ENCODE peak calls at places on chromosomes 11 and 22, in eight cellular contexts. One of them, this sample, is unnamed. For H3K9me3, the result is how much of the 10 kb centered on the place peaks cover.

GRCh38 chr11:120136356-120136755 is 1.6 kb downstream of the TRIM29 start:
- DNase-seq in prostate gland: peak
- DNase-seq in sigmoid colon: no peak
- DNase-seq in breast epithelium: no peak
- DNase-seq in spleen: no peak
- DNase-seq in transverse colon: peak
- DNase-seq in suprapubic skin: peak
- DNase-seq in gastrocnemius medialis: no peak
- DNase-seq in this sample: no peak

GRCh38 chr11:43644626-43645299 is 35.8 kb upstream of the HSD17B12 start:
- DNase-seq in prostate gland: no peak
- DNase-seq in sigmoid colon: no peak
- DNase-seq in breast epithelium: no peak
- DNase-seq in spleen: no peak
- DNase-seq in transverse colon: peak
- DNase-seq in suprapubic skin: no peak
- DNase-seq in gastrocnemius medialis: no peak
- DNase-seq in this sample: no peak

GRCh38 chr22:25066861-25067435 is 114.4 kb downstream of the KIAA1671 start:
- DNase-seq in prostate gland: no peak
- DNase-seq in sigmoid colon: no peak
- DNase-seq in breast epithelium: no peak
- DNase-seq in spleen: no peak
- DNase-seq in transverse colon: no peak
- DNase-seq in suprapubic skin: no peak
- DNase-seq in gastrocnemius medialis: no peak
- DNase-seq in this sample: no peak

GRCh38 chr22:32752868-32753520 is 48.5 kb upstream of the TIMP3 start:
- DNase-seq in prostate gland: no peak
- DNase-seq in sigmoid colon: peak
- DNase-seq in breast epithelium: no peak
- DNase-seq in spleen: no peak
- DNase-seq in transverse colon: no peak
- DNase-seq in suprapubic skin: no peak
- DNase-seq in gastrocnemius medialis: peak
- DNase-seq in this sample: peak

GRCh38 chr11:71418643-71419042 is 29.6 kb downstream of the DHCR7 start:
- DNase-seq in prostate gland: no peak
- DNase-seq in sigmoid colon: no peak
- DNase-seq in breast epithelium: no peak
- DNase-seq in spleen: no peak
- DNase-seq in transverse colon: peak
- DNase-seq in suprapubic skin: no peak
- DNase-seq in gastrocnemius medialis: no peak
- DNase-seq in this sample: no peak

GRCh38 chr11:71210861-71211260 is 41.5 kb downstream of the SHANK2 start:
- DNase-seq in prostate gland: no peak
- DNase-seq in sigmoid colon: peak
- DNase-seq in breast epithelium: peak
- DNase-seq in spleen: peak
- DNase-seq in transverse colon: no peak
- DNase-seq in suprapubic skin: peak
- DNase-seq in gastrocnemius medialis: no peak
- DNase-seq in this sample: no peak

GRCh38 chr22:36606114-36606513 is 77.1 kb upstream of the EIF3D start:
- DNase-seq in prostate gland: peak
- DNase-seq in sigmoid colon: no peak
- DNase-seq in breast epithelium: no peak
- DNase-seq in spleen: no peak
- DNase-seq in transverse colon: no peak
- DNase-seq in suprapubic skin: no peak
- DNase-seq in gastrocnemius medialis: no peak
- DNase-seq in this sample: no peak

GRCh38 chr11:116696381-116696941 is 76.3 kb downstream of the BUD13 start:
- DNase-seq in prostate gland: no peak
- DNase-seq in sigmoid colon: peak
- DNase-seq in breast epithelium: peak
- DNase-seq in spleen: peak
- DNase-seq in transverse colon: no peak
- DNase-seq in suprapubic skin: peak
- DNase-seq in gastrocnemius medialis: no peak
- DNase-seq in this sample: peak

GRCh38 chr11:111454561-111455192 is 57.5 kb downstream of the BTG4 start:
- DNase-seq in prostate gland: peak
- DNase-seq in sigmoid colon: no peak
- DNase-seq in breast epithelium: no peak
- DNase-seq in spleen: no peak
- DNase-seq in transverse colon: peak
- DNase-seq in suprapubic skin: no peak
- DNase-seq in gastrocnemius medialis: no peak
- DNase-seq in this sample: no peak

GRCh38 chr11:130175898-130176297 is 16.3 kb downstream of the ST14 start:
- DNase-seq in prostate gland: no peak
- DNase-seq in sigmoid colon: no peak
- DNase-seq in breast epithelium: no peak
- DNase-seq in spleen: no peak
- DNase-seq in transverse colon: no peak
- DNase-seq in suprapubic skin: no peak
- DNase-seq in gastrocnemius medialis: no peak
- DNase-seq in this sample: no peak

GRCh38 chr11:63920126-63920869 is 3.3 kb upstream of the RCOR2 start:
- DNase-seq in prostate gland: no peak
- DNase-seq in sigmoid colon: peak
- DNase-seq in breast epithelium: no peak
- DNase-seq in spleen: no peak
- DNase-seq in transverse colon: peak
- DNase-seq in suprapubic skin: no peak
- DNase-seq in gastrocnemius medialis: peak
- DNase-seq in this sample: no peak

GRCh38 chr11:110176366-110177056 is 83.3 kb downstream of the ZC3H12C start:
- DNase-seq in prostate gland: no peak
- DNase-seq in sigmoid colon: no peak
- DNase-seq in breast epithelium: no peak
- DNase-seq in spleen: peak
- DNase-seq in transverse colon: no peak
- DNase-seq in suprapubic skin: no peak
- DNase-seq in gastrocnemius medialis: no peak
- DNase-seq in this sample: no peak

GRCh38 chr11:78798567-78799170 is 224.0 kb upstream of the NARS2 start:
- DNase-seq in prostate gland: no peak
- DNase-seq in sigmoid colon: peak
- DNase-seq in breast epithelium: peak
- DNase-seq in spleen: peak
- DNase-seq in transverse colon: peak
- DNase-seq in suprapubic skin: peak
- DNase-seq in gastrocnemius medialis: peak
- DNase-seq in this sample: peak

GRCh38 chr11:110984147-110984546 is 261.4 kb upstream of the POU2AF2 start:
- DNase-seq in prostate gland: no peak
- DNase-seq in sigmoid colon: no peak
- DNase-seq in breast epithelium: no peak
- DNase-seq in spleen: no peak
- DNase-seq in transverse colon: no peak
- DNase-seq in suprapubic skin: no peak
- DNase-seq in gastrocnemius medialis: no peak
- DNase-seq in this sample: no peak

GRCh38 chr11:9799901-9800300 is 136.0 kb downstream of the SWAP70 start:
- DNase-seq in prostate gland: no peak
- DNase-seq in sigmoid colon: no peak
- DNase-seq in breast epithelium: no peak
- DNase-seq in spleen: no peak
- DNase-seq in transverse colon: no peak
- DNase-seq in suprapubic skin: no peak
- DNase-seq in gastrocnemius medialis: no peak
- DNase-seq in this sample: no peak

GRCh38 chr22:35966314-35967045 is 62.1 kb downstream of the RBFOX2 start:
- DNase-seq in prostate gland: no peak
- DNase-seq in sigmoid colon: no peak
- DNase-seq in breast epithelium: no peak
- DNase-seq in spleen: no peak
- DNase-seq in transverse colon: no peak
- DNase-seq in suprapubic skin: no peak
- DNase-seq in gastrocnemius medialis: no peak
- DNase-seq in this sample: no peak

DNA sequence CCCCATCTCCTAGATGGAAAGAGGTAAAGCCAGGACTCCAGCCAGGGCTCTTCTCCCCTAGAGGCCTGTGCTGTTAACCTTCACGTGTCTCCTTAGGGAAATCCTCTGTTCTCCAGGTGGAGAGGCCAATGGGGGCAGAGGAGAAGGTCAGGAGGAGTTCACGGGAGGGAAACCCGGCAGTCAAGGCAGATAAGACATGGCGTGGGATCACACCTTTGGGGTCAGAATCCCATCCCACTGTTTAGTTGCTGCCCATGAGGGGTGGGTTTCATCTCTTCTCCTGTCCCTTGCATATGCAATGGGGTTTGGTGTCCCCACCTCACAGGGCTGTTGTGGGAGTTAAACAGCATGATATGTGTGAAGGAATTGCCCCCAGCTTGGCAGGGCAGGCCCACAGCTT is 469.7 kb downstream of the TBC1D22A start:
- DNase-seq in prostate gland: no peak
- DNase-seq in sigmoid colon: no peak
- DNase-seq in breast epithelium: no peak
- DNase-seq in spleen: no peak
- DNase-seq in transverse colon: no peak
- DNase-seq in suprapubic skin: no peak
- DNase-seq in gastrocnemius medialis: no peak
- DNase-seq in this sample: no peak
- H3K9me3 ChIP-seq in prostate gland: under half
- H3K9me3 ChIP-seq in sigmoid colon: under half
- H3K9me3 ChIP-seq in breast epithelium: under half
- H3K9me3 ChIP-seq in spleen: under half
- H3K9me3 ChIP-seq in transverse colon: under half
- H3K9me3 ChIP-seq in suprapubic skin: under half
- H3K9me3 ChIP-seq in gastrocnemius medialis: under half
- H3K9me3 ChIP-seq in this sample: under half

DNA sequence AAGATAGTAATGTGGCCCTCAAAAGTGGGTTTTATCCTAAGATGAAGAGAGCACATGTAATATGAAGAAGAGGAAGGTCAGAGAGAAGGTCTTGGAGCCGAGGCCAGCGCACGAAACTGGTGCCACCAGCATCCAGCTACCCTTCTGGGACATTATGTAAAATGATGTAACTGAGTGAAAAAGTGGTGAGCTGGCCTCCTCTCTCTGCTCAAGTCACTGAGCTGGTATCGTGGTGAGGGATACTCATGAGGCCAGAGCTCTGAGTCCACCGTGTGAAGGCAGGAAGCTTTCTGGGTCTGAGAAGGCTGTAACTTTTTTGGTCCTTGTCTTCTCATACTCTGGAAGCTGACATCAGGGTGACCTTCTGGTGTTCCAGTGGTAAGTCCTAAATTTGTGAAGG is 25.1 kb downstream of the RNF185 start:
- DNase-seq in prostate gland: no peak
- DNase-seq in sigmoid colon: no peak
- DNase-seq in breast epithelium: no peak
- DNase-seq in spleen: no peak
- DNase-seq in transverse colon: no peak
- DNase-seq in suprapubic skin: no peak
- DNase-seq in gastrocnemius medialis: no peak
- DNase-seq in this sample: no peak
- TF ChIP-seq POLR2A in prostate gland: no peak
- TF ChIP-seq POLR2A in sigmoid colon: no peak
- TF ChIP-seq POLR2A in breast epithelium: no peak
- TF ChIP-seq POLR2A in spleen: no peak
- TF ChIP-seq POLR2A in transverse colon: no peak
- TF ChIP-seq POLR2A in suprapubic skin: no peak
- TF ChIP-seq POLR2A in gastrocnemius medialis: no peak
- TF ChIP-seq POLR2A in this sample: no peak

DNA sequence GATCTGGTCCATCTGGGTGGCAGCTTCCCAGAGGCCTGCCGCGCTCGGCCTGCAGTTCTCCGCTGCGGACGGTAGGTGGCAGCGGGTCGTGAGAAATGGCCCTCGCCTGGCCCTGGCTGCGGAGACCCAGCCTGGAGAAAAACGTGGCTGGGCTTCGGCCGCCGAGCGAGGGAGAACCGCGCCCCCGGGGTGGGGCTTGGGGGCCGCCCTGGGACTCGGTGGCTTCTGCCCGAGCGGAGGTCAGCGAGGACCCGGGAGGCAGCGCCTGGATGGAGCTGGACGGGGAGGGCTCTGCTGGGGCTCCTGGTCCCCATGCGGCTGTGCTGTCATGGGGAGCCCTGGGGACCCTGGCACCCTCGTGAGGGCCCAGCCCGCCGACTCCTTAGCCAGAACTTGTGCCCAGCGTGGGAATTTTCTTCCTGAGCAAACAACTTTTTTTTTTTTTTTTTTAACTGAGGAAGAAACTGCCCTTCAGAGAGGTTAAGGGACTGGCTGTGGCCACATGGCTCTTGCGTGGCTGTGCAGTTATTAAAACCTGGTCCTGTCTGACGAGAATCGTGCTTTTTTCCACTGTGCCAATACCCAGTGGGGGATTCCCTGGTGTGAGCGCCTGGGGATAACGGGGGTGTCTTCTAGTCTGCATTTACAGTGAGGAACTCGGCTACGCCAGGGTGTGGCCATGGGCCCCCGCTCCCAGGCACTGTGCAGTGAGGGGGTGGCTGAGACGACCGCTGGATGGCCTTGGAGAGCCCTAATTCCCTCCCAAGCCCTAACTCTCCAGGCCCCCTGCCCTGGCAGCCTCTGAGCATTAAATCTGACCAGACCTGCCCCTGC is 535.6 kb downstream of the INSC start:
- DNase-seq in prostate gland: peak
- DNase-seq in sigmoid colon: peak
- DNase-seq in breast epithelium: peak
- DNase-seq in spleen: peak
- DNase-seq in transverse colon: peak
- DNase-seq in suprapubic skin: peak
- DNase-seq in gastrocnemius medialis: peak
- DNase-seq in this sample: peak
- H3K4me3 ChIP-seq in prostate gland: peak
- H3K4me3 ChIP-seq in sigmoid colon: peak
- H3K4me3 ChIP-seq in breast epithelium: peak
- H3K4me3 ChIP-seq in spleen: peak
- H3K4me3 ChIP-seq in transverse colon: peak
- H3K4me3 ChIP-seq in suprapubic skin: peak
- H3K4me3 ChIP-seq in gastrocnemius medialis: peak
- H3K4me3 ChIP-seq in this sample: peak

DNA sequence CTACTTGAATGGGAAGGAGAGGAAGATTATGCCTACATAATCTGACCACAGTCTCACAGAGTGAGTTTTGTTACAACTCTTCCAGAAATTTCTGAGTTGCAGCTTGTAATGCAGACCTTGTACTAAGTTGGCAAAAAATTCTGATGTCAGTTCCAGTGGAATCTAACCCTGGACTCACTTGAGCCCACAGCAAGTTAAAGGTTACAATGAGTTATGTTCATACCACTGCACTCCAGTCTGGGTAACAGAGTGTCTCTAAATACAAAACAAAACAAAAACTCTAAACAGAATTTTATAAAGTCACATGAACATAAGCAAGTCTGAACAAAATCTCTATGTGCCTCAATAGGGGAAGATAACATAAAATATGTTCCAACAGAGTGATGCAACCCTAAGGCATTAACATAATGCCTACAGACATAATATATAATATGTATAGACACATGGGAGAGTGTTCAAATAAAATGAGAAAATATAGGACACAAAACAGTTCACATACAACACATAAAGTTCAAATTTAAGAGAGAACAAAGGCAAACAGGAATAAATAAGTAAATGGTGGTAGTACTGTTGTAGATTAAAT is 1.1 kb downstream of the GLYAT start:
- DNase-seq in prostate gland: no peak
- DNase-seq in sigmoid colon: no peak
- DNase-seq in breast epithelium: no peak
- DNase-seq in spleen: no peak
- DNase-seq in transverse colon: no peak
- DNase-seq in suprapubic skin: no peak
- DNase-seq in gastrocnemius medialis: no peak
- DNase-seq in this sample: no peak
- H3K9me3 ChIP-seq in prostate gland: under half
- H3K9me3 ChIP-seq in sigmoid colon: under half
- H3K9me3 ChIP-seq in breast epithelium: under half
- H3K9me3 ChIP-seq in spleen: under half
- H3K9me3 ChIP-seq in transverse colon: under half
- H3K9me3 ChIP-seq in suprapubic skin: under half
- H3K9me3 ChIP-seq in gastrocnemius medialis: under half
- H3K9me3 ChIP-seq in this sample: under half